ENCODE peak calls at places on chromosomes 4 and X, in six cellular contexts. One of them, this sample, is unnamed.

GRCh38 chrX:107675823-107676555 is 47.7 kb downstream of the PRPS1 start:
- DNase-seq in fibroblast of mammary gland: peak
- DNase-seq in AG09309: no peak
- DNase-seq in AG10803: peak
- DNase-seq in lower lobe of right lung: peak
- DNase-seq in pancreas: no peak
- DNase-seq in this sample: no peak

GRCh38 chr4:77073106-77073858 is 2.5 kb downstream of the CCNI start:
- DNase-seq in AG09309: no peak
- DNase-seq in pancreas: no peak
- DNase-seq in lower lobe of right lung: no peak
- DNase-seq in fibroblast of mammary gland: peak
- DNase-seq in AG10803: peak
- DNase-seq in this sample: no peak

GRCh38 chr4:8785656-8786142 is 85.9 kb downstream of the HMX1 start:
- DNase-seq in pancreas: no peak
- DNase-seq in AG10803: no peak
- DNase-seq in fibroblast of mammary gland: no peak
- DNase-seq in AG09309: no peak
- DNase-seq in lower lobe of right lung: no peak
- DNase-seq in this sample: no peak

GRCh38 chr4:145525291-145525740 is 43.7 kb downstream of the SMAD1 start:
- DNase-seq in fibroblast of mammary gland: peak
- DNase-seq in lower lobe of right lung: no peak
- DNase-seq in AG10803: no peak
- DNase-seq in AG09309: no peak
- DNase-seq in pancreas: no peak
- DNase-seq in this sample: no peak

GRCh38 chr4:61468091-61468720 is 268.1 kb downstream of the ADGRL3 start:
- DNase-seq in pancreas: no peak
- DNase-seq in AG09309: no peak
- DNase-seq in lower lobe of right lung: no peak
- DNase-seq in AG10803: no peak
- DNase-seq in fibroblast of mammary gland: peak
- DNase-seq in this sample: peak

GRCh38 chr4:4780634-4781287 is 78.7 kb upstream of the MSX1 start:
- DNase-seq in AG09309: peak
- DNase-seq in AG10803: peak
- DNase-seq in fibroblast of mammary gland: peak
- DNase-seq in lower lobe of right lung: no peak
- DNase-seq in pancreas: no peak
- DNase-seq in this sample: no peak

GRCh38 chr4:138953962-138954371 is 61.6 kb upstream of the NOCT start:
- DNase-seq in AG10803: peak
- DNase-seq in pancreas: no peak
- DNase-seq in AG09309: peak
- DNase-seq in lower lobe of right lung: no peak
- DNase-seq in fibroblast of mammary gland: peak
- DNase-seq in this sample: peak

GRCh38 chr4:7134737-7135388 is 57.5 kb upstream of the SORCS2 start:
- DNase-seq in AG10803: peak
- DNase-seq in pancreas: no peak
- DNase-seq in lower lobe of right lung: no peak
- DNase-seq in fibroblast of mammary gland: peak
- DNase-seq in AG09309: peak
- DNase-seq in this sample: peak

GRCh38 chr4:87839309-87839946 is 6.7 kb downstream of the MEPE start:
- DNase-seq in pancreas: peak
- DNase-seq in AG09309: no peak
- DNase-seq in AG10803: peak
- DNase-seq in lower lobe of right lung: no peak
- DNase-seq in fibroblast of mammary gland: peak
- DNase-seq in this sample: peak

DNA sequence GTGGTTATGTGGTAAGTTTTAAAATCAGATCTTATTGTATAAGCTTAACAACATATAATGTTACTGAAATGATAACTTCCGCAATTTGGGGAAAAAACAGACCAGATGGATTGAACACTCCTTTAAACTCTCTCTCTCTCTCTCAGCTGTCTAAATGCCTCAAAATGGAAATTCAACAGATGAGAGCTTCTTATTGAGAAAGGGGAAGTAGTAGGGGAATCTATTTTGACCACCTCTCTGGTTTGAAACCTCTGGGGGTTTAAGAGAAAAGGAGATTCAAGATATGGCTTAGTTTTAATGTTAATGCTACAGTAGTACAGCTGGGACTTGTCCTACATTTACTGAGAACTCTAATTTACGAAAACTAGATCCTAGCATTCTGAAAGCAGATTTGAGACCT is 40.3 kb downstream of the DMD start:
- DNase-seq in pancreas: no peak
- DNase-seq in fibroblast of mammary gland: no peak
- DNase-seq in AG09309: no peak
- DNase-seq in AG10803: no peak
- DNase-seq in lower lobe of right lung: no peak
- DNase-seq in this sample: no peak
- H3K4me3 ChIP-seq in pancreas: no peak
- H3K4me3 ChIP-seq in fibroblast of mammary gland: no peak
- H3K4me3 ChIP-seq in AG09309: no peak
- H3K4me3 ChIP-seq in AG10803: no peak
- H3K4me3 ChIP-seq in lower lobe of right lung: no peak
- H3K4me3 ChIP-seq in this sample: no peak

GRCh38 chrX:80576267-80576666 is 156.0 kb downstream of the TENT5D start:
- DNase-seq in fibroblast of mammary gland: no peak
- DNase-seq in AG09309: no peak
- DNase-seq in pancreas: no peak
- DNase-seq in AG10803: no peak
- DNase-seq in lower lobe of right lung: no peak
- DNase-seq in this sample: no peak

GRCh38 chrX:80573275-80573674 is 153.0 kb downstream of the TENT5D start:
- DNase-seq in fibroblast of mammary gland: no peak
- DNase-seq in pancreas: no peak
- DNase-seq in AG09309: no peak
- DNase-seq in lower lobe of right lung: no peak
- DNase-seq in AG10803: no peak
- DNase-seq in this sample: no peak

GRCh38 chrX:80576815-80577533 is 156.7 kb downstream of the TENT5D start:
- DNase-seq in AG09309: no peak
- DNase-seq in AG10803: no peak
- DNase-seq in pancreas: no peak
- DNase-seq in fibroblast of mammary gland: no peak
- DNase-seq in lower lobe of right lung: no peak
- DNase-seq in this sample: no peak

GRCh38 chrX:80572636-80573035 is 152.4 kb downstream of the TENT5D start:
- DNase-seq in AG09309: no peak
- DNase-seq in pancreas: no peak
- DNase-seq in AG10803: no peak
- DNase-seq in lower lobe of right lung: no peak
- DNase-seq in fibroblast of mammary gland: no peak
- DNase-seq in this sample: no peak

DNA sequence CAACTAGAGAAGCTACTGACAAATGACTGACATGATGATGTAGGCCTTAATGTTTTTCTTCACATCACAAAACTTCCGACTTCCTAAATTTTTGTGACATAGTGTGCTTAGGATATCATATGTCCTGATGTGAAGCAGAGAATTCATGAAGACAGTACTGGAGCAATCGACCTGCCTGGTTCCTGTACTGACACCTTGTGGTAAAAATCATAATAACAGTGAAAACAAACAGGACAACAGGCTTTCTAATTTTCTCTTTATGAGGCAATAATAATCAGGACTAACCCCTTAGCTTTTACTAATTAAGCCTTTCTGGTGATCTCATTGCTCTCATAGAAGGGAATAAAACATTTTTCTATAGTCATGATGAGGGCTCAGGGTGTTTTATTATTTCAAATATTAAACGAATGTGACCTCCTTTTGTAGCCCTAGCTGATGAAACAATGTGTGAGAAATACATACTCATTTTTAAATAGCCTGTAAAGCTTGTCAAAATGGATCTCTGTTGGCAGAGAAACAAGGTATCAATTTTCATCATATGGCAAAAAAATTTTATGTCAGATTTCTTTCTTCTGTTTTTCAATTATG is 158.4 kb downstream of the TENT5D start:
- DNase-seq in fibroblast of mammary gland: peak
- DNase-seq in AG10803: peak
- DNase-seq in lower lobe of right lung: no peak
- DNase-seq in AG09309: no peak
- DNase-seq in pancreas: no peak
- DNase-seq in this sample: no peak
- TF ChIP-seq CTCF in fibroblast of mammary gland: peak
- TF ChIP-seq CTCF in AG10803: peak
- TF ChIP-seq CTCF in lower lobe of right lung: peak
- TF ChIP-seq CTCF in AG09309: peak
- TF ChIP-seq CTCF in pancreas: peak
- TF ChIP-seq CTCF in this sample: peak

GRCh38 chrX:24777660-24778059 is 83.9 kb downstream of the POLA1 start:
- DNase-seq in lower lobe of right lung: no peak
- DNase-seq in fibroblast of mammary gland: no peak
- DNase-seq in AG10803: no peak
- DNase-seq in pancreas: no peak
- DNase-seq in AG09309: no peak
- DNase-seq in this sample: no peak
- H3K4me3 ChIP-seq in lower lobe of right lung: no peak
- H3K4me3 ChIP-seq in fibroblast of mammary gland: no peak
- H3K4me3 ChIP-seq in AG10803: no peak
- H3K4me3 ChIP-seq in pancreas: no peak
- H3K4me3 ChIP-seq in AG09309: no peak
- H3K4me3 ChIP-seq in this sample: no peak

GRCh38 chr4:153242848-153243324 is 38.6 kb downstream of the TRIM2 start:
- DNase-seq in pancreas: no peak
- DNase-seq in AG10803: no peak
- DNase-seq in AG09309: no peak
- DNase-seq in fibroblast of mammary gland: no peak
- DNase-seq in lower lobe of right lung: no peak
- DNase-seq in this sample: no peak

GRCh38 chr4:153243464-153243863 is 39.2 kb downstream of the TRIM2 start:
- DNase-seq in pancreas: no peak
- DNase-seq in lower lobe of right lung: no peak
- DNase-seq in AG09309: no peak
- DNase-seq in AG10803: no peak
- DNase-seq in fibroblast of mammary gland: no peak
- DNase-seq in this sample: no peak

GRCh38 chr4:153244969-153245368 is 40.7 kb downstream of the TRIM2 start:
- DNase-seq in AG10803: no peak
- DNase-seq in AG09309: no peak
- DNase-seq in lower lobe of right lung: no peak
- DNase-seq in pancreas: no peak
- DNase-seq in fibroblast of mammary gland: no peak
- DNase-seq in this sample: no peak

GRCh38 chr4:153241295-153241694 is 37.1 kb downstream of the TRIM2 start:
- DNase-seq in pancreas: no peak
- DNase-seq in AG09309: no peak
- DNase-seq in fibroblast of mammary gland: no peak
- DNase-seq in lower lobe of right lung: no peak
- DNase-seq in AG10803: no peak
- DNase-seq in this sample: no peak

GRCh38 chr4:153241970-153242847 is 38.0 kb downstream of the TRIM2 start:
- DNase-seq in AG09309: no peak
- DNase-seq in fibroblast of mammary gland: no peak
- DNase-seq in AG10803: no peak
- DNase-seq in pancreas: no peak
- DNase-seq in lower lobe of right lung: no peak
- DNase-seq in this sample: no peak
- TF ChIP-seq CTCF in AG09309: no peak
- TF ChIP-seq CTCF in fibroblast of mammary gland: no peak
- TF ChIP-seq CTCF in AG10803: no peak
- TF ChIP-seq CTCF in pancreas: no peak
- TF ChIP-seq CTCF in lower lobe of right lung: no peak
- TF ChIP-seq CTCF in this sample: no peak

GRCh38 chr4:40316782-40317635 is 18.1 kb upstream of the CHRNA9 start:
- DNase-seq in pancreas: peak
- DNase-seq in AG10803: peak
- DNase-seq in AG09309: peak
- DNase-seq in fibroblast of mammary gland: peak
- DNase-seq in lower lobe of right lung: no peak
- DNase-seq in this sample: peak

GRCh38 chr4:40317921-40318658 is 17.0 kb upstream of the CHRNA9 start:
- DNase-seq in fibroblast of mammary gland: peak
- DNase-seq in pancreas: no peak
- DNase-seq in lower lobe of right lung: no peak
- DNase-seq in AG10803: no peak
- DNase-seq in AG09309: no peak
- DNase-seq in this sample: no peak

GRCh38 chr4:40314951-40315350 is 20.2 kb upstream of the CHRNA9 start:
- DNase-seq in fibroblast of mammary gland: peak
- DNase-seq in AG09309: no peak
- DNase-seq in AG10803: no peak
- DNase-seq in lower lobe of right lung: no peak
- DNase-seq in pancreas: no peak
- DNase-seq in this sample: no peak

GRCh38 chr4:40311811-40312346 is 23.3 kb upstream of the CHRNA9 start:
- DNase-seq in pancreas: no peak
- DNase-seq in fibroblast of mammary gland: no peak
- DNase-seq in lower lobe of right lung: no peak
- DNase-seq in AG09309: no peak
- DNase-seq in AG10803: no peak
- DNase-seq in this sample: no peak

GRCh38 chr4:40316333-40316781 is 18.8 kb upstream of the CHRNA9 start:
- DNase-seq in AG09309: peak
- DNase-seq in AG10803: peak
- DNase-seq in fibroblast of mammary gland: peak
- DNase-seq in lower lobe of right lung: no peak
- DNase-seq in pancreas: no peak
- DNase-seq in this sample: peak
- H3K4me3 ChIP-seq in AG09309: peak
- H3K4me3 ChIP-seq in AG10803: peak
- H3K4me3 ChIP-seq in fibroblast of mammary gland: peak
- H3K4me3 ChIP-seq in lower lobe of right lung: no peak
- H3K4me3 ChIP-seq in pancreas: no peak
- H3K4me3 ChIP-seq in this sample: peak

This sample was measured in astrocyte of the cerebellum.